ENCODE peak calls at places on chromosomes 2 and 18, in four cellular contexts. G is K562, M is GM12878, N is HL-60. U is an unnamed sample.

GRCh38 chr2:182642328-182642727 is 73.7 kb upstream of the DNAJC10 start:
- DNase-seq in G (no peak), M (peak; percentile 27), N (peak; percentile 31), U (peak; percentile 23)

GRCh38 chr2:199230091-199230490 is 227.6 kb downstream of the SATB2 start:
- DNase-seq in G (no peak), M (no peak), N (peak; percentile 27), U (no peak)

GRCh38 chr2:218313356-218313755 is 21.1 kb upstream of the TMBIM1 start:
- DNase-seq in G (no peak), M (no peak), N (no peak), U (no peak)

GRCh38 chr18:11251891-11252270 is 102.5 kb upstream of the PIEZO2 start:
- DNase-seq in G (no peak), M (no peak), N (no peak), U (no peak)

GRCh38 chr2:207032490-207032889 is 93.2 kb downstream of the CPO start:
- DNase-seq in G (no peak), M (no peak), N (no peak), U (no peak)

GRCh38 chr2:172427990-172428840 is 829 bp downstream of the ITGA6 start:
- DNase-seq in G (peak; percentile 30), M (no peak), N (peak; percentile 59), U (peak; percentile 19)

GRCh38 chr2:55175254-55176093 is 56.6 kb downstream of the CLHC1 start:
- DNase-seq in G (peak; percentile 65), M (no peak), N (no peak), U (peak; percentile 25)

GRCh38 chr2:67574230-67574629 is 177.1 kb downstream of the ETAA1 start:
- DNase-seq in G (no peak), M (no peak), N (no peak), U (no peak)

GRCh38 chr2:170260188-170260587 is 82.2 kb downstream of the MYO3B start:
- DNase-seq in G (no peak), M (no peak), N (no peak), U (no peak)

GRCh38 chr2:8307779-8308178 is 374.1 kb upstream of the ID2 start:
- DNase-seq in G (no peak), M (no peak), N (no peak), U (no peak)

GRCh38 chr2:127108090-127108523 is 1.2 kb upstream of the BIN1 start:
- DNase-seq in G (no peak), M (no peak), N (no peak), U (no peak)

GRCh38 chr2:241639385-241639784 is 1.9 kb downstream of the ATG4B start:
- DNase-seq in G (no peak), M (no peak), N (no peak), U (no peak)

GRCh38 chr2:237118025-237118424 is 32.3 kb downstream of the COPS8 start:
- DNase-seq in G (no peak), M (no peak), N (no peak), U (no peak)

GRCh38 chr2:101630224-101630949 is 67.1 kb upstream of the MAP4K4 start:
- DNase-seq in G (no peak), M (no peak), N (peak; percentile 73), U (no peak)

GRCh38 chr2:190628651-190629378 is 20.1 kb upstream of the NAB1 start:
- DNase-seq in G (no peak), M (no peak), N (no peak), U (no peak)

GRCh38 chr2:163471947-163472346 is 263.9 kb downstream of the FIGN start:
- DNase-seq in G (no peak), M (no peak), N (no peak), U (no peak)

GRCh38 chr2:25375989-25376545 is 34.3 kb upstream of the DNMT3A start:
- DNase-seq in G (no peak), M (no peak), N (no peak), U (no peak)

GRCh38 chr2:131031431-131031841 is 61.8 kb downstream of the FAM168B start:
- DNase-seq in G (no peak), M (no peak), N (no peak), U (no peak)

GRCh38 chr2:236344446-236344845 is 80.2 kb upstream of the ASB18 start:
- DNase-seq in G (no peak), M (no peak), N (no peak), U (no peak)

GRCh38 chr2:102618452-102619413 is 620 bp upstream of the SLC9A2 start:
- DNase-seq in G (peak; percentile 78), M (no peak), N (peak; percentile 7), U (no peak)

GRCh38 chr2:19759880-19760279 is 141.9 kb downstream of the TTC32 start:
- DNase-seq in G (no peak), M (no peak), N (no peak), U (no peak)

GRCh38 chr18:3903341-3903740 is 453.4 kb downstream of the TGIF1 start:
- DNase-seq in G (no peak), M (no peak), N (no peak), U (no peak)

GRCh38 chr2:138948070-138948539 is 167.9 kb upstream of the NXPH2 start:
- DNase-seq in G (no peak), M (no peak), N (no peak), U (no peak)

GRCh38 chr18:36756262-36756661 is 72.5 kb downstream of the TPGS2 start:
- DNase-seq in G (no peak), M (no peak), N (no peak), U (no peak)

GRCh38 chr2:143835481-143835880 is 684.4 kb downstream of the ZEB2 start:
- DNase-seq in G (no peak), M (no peak), N (no peak), U (no peak)

GRCh38 chr2:226380679-226381078 is 418.9 kb downstream of the IRS1 start:
- DNase-seq in G (no peak), M (no peak), N (no peak), U (no peak)

GRCh38 chr2:168773719-168774521 is 28.5 kb upstream of the NOSTRIN start:
- DNase-seq in G (peak; percentile 84), M (no peak), N (peak; percentile 54), U (peak; percentile 17)

GRCh38 chr2:46815121-46815802 is 100.3 kb downstream of the MCFD2 start:
- DNase-seq in G (no peak), M (no peak), N (peak; percentile 9), U (no peak)

GRCh38 chr2:42706836-42707235 is 57.1 kb downstream of the OXER1 start:
- DNase-seq in G (no peak), M (no peak), N (no peak), U (no peak)

GRCh38 chr2:45435316-45435715 is 175.8 kb downstream of the SRBD1 start:
- DNase-seq in G (no peak), M (no peak), N (no peak), U (no peak)

GRCh38 chr18:45997689-45998088 is 30.6 kb upstream of the EPG5 start:
- DNase-seq in G (no peak), M (no peak), N (no peak), U (peak; percentile 35)

GRCh38 chr18:60975419-60975818 is 357.8 kb upstream of the CDH20 start:
- DNase-seq in G (no peak), M (no peak), N (no peak), U (no peak)

GRCh38 chr18:42798606-42799005 is 316.9 kb downstream of the RIT2 start:
- DNase-seq in G (no peak), M (no peak), N (no peak), U (no peak)

GRCh38 chr18:42801706-42802105 is 313.8 kb downstream of the RIT2 start:
- DNase-seq in G (no peak), M (no peak), N (no peak), U (no peak)
- TF ChIP-seq SPI1 in G (no peak), M (no peak), N (no peak), U (no peak)

DNA sequence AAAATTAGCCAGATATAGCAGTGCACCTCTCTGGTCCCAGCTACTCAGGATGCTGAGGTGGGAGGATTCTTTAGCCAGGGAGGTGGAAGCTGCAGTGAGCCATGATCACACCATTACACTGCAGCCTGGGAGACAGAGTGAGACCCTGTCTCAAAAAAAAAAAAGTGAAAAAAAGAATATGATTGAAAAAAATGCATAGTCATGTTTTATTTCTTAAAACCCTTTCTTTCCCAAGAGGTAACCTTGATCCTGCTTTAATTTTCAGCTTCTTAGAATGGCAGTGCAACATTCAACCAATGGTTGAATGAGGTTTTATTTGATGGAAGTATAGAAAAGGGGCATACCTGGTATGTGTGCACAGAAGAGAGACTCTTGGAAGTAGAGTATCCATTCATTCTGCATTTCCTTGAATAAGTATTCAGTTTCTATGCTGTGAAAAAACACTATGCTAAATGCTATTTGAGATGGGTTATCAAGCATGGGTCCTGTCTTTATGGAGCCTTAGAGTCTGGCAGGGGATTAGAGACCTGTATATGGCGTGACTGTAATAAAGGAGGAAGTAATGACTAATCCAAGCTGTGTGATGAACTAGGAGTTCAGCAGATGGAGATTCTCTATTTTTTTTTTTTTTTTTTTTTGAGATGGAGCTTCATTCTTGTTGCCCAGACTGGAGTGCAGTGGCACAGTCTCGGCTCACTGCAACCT is 146.3 kb downstream of the WDSUB1 start:
- DNase-seq in G (no peak), M (no peak), N (no peak), U (no peak)
- TF ChIP-seq SPI1 in G (no peak), M (no peak), N (no peak), U (no peak)

GRCh38 chr2:70248810-70249438 is 496 bp upstream of the TIA1 start:
- DNase-seq in G (peak; percentile 31), M (no peak), N (peak; percentile 87), U (no peak)
- TF ChIP-seq SPI1 in G (no peak), M (no peak), N (no peak), U (no peak)

DNA sequence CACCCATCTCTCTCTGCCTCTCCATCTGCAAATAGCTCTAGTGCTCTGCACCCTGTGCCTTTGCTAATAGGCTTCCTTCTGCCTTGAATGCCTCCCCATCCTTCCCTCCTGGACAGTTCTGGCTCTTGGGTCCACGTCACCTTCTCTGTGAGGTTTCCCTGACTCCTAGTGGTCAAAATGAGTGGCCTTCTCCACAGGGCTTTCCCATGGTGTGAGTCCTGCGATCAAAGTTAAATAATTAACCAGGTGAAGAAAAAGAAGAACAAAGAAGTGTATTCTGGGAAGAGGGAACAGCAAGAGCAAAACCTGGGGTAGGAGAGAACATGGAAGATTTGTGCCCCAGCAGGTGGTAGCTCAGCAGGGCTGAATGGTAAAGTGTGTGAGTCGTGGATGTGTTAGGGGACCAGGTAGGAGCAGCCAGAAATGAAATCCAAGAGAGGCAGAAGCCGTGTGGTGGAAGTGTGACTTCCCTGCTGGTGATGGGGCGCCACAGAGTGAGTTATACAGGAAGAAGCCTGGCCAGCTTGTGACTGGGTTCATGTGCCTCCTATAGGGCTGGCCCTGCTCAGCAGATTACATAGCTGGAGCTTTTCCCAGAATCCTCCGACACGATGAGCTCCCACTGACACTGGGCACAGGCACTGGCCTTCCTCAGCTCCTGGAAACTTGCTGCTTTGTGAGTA is 93.8 kb upstream of the LDAH start:
- DNase-seq in G (no peak), M (no peak), N (no peak), U (no peak)
- TF ChIP-seq SPI1 in G (no peak), M (no peak), N (no peak), U (no peak)

DNA sequence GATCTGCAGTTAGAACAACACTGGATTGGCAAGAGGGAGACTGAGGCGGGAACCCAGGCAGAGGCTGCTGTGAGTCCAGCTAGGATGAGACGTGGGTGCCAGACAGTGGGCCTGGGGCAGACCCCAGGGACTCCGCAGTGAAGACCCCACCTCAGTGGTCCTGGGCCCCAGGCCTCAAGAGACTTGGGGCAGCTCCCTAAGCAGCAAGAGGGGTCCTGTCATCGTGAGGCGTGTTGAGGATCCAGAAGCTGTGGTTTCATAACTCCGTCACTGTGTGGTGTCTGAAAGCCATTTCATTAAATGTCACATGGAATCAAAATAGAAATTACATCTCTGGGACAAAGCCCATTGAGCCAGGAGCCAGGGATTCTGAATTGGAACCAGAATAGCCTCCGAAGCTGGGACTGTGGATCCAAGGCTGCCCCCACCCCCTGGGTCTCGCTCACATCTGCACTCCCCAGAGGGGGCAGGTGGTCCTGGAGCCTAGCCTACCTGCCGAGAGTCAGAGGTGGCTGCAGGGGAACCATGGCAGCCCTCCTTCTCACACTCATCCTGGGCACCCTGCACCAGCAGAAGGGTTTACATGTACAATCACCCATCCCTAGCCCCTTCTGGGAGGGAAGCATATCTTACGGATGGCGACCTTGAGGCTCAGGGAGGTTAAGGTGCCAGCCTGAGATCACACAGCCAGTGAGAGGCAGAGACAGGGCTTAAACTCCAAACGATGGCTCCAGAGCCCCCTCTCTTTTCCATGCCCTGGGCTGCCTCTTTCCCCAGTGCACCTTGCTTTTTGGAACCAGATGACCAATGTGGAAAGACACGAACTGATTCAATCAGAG is 23.2 kb downstream of the RRM2 start:
- DNase-seq in G (no peak), M (no peak), N (no peak), U (no peak)
- TF ChIP-seq SPI1 in G (no peak), M (no peak), N (no peak), U (no peak)

U was measured in GM12891.